ENCODE peak calls at places on chromosomes 4 and X, in six cellular contexts. K is NCI-H526 treated with DMSO at 0.1 percent for 48 hours; S is SW480; T is NCI-H510A treated with DMSO at 0.1 percent for 48 hours; U is HCT116; X is naive thymus-derived CD8-positive, alpha-beta T cell. V is an unnamed sample.

GRCh38 chr4:101787917-101788316 is 2.6 kb upstream of the BANK1 start:
- DNase-seq in K (no peak), S (no peak), T (no peak), U (no peak), X (no peak), V (no peak)

GRCh38 chr4:163959932-163960331 is 465.4 kb downstream of the TMA16 start:
- DNase-seq in K (no peak), S (no peak), T (no peak), U (no peak), X (no peak), V (no peak)

GRCh38 chrX:23779025-23779424 is 3.9 kb upstream of the SAT1 start:
- DNase-seq in K (no peak), S (no peak), T (no peak), U (no peak), X (no peak), V (no peak)

GRCh38 chr4:132865922-132866321 is 283.2 kb upstream of the PCDH10 start:
- DNase-seq in K (no peak), S (no peak), T (no peak), U (no peak), X (no peak), V (no peak)

GRCh38 chrX:15672886-15673285 is 8.3 kb upstream of the CLTRN start:
- DNase-seq in K (no peak), S (no peak), T (no peak), U (no peak), X (no peak), V (no peak)

GRCh38 chrX:131985526-131986049 is 37.5 kb upstream of the STK26 start:
- DNase-seq in K (no peak), S (no peak), T (no peak), U (no peak), X (no peak), V (no peak)

GRCh38 chr4:167616471-167616870 is 382.2 kb upstream of the SPOCK3 start:
- DNase-seq in K (no peak), S (no peak), T (no peak), U (no peak), X (no peak), V (no peak)

GRCh38 chr4:142812091-142812490 is 34.0 kb downstream of the INPP4B start:
- DNase-seq in K (no peak), S (no peak), T (no peak), U (no peak), X (no peak), V (no peak)

GRCh38 chrX:47247206-47247998 is 14.6 kb downstream of the USP11 start:
- DNase-seq in K (no peak), S (no peak), T (no peak), U (no peak), X (no peak), V (no peak)

GRCh38 chr4:168917150-168917779 is 92.8 kb downstream of the CBR4 start:
- DNase-seq in K (no peak), S (peak), T (peak), U (peak), X (no peak), V (peak)

GRCh38 chr4:68109891-68110290 is 19.8 kb downstream of the TMPRSS11F start:
- DNase-seq in K (no peak), S (no peak), T (no peak), U (no peak), X (no peak), V (no peak)

GRCh38 chr4:988726-989721 is 2.2 kb downstream of the IDUA start:
- DNase-seq in K (no peak), S (no peak), T (no peak), U (no peak), X (no peak), V (no peak)

GRCh38 chrX:45621356-45622041 is 420.8 kb upstream of the DIPK2B start:
- DNase-seq in K (no peak), S (no peak), T (no peak), U (no peak), X (no peak), V (no peak)

GRCh38 chrX:111649641-111650040 is 31.3 kb upstream of the ALG13 start:
- DNase-seq in K (no peak), S (no peak), T (no peak), U (no peak), X (no peak), V (no peak)

GRCh38 chrX:43375146-43375545 is 281.0 kb upstream of the MAOA start:
- DNase-seq in K (no peak), S (no peak), T (no peak), U (no peak), X (no peak), V (no peak)

GRCh38 chr4:13047591-13047990 is 436.5 kb downstream of the RAB28 start:
- DNase-seq in K (no peak), S (no peak), T (no peak), U (no peak), X (no peak), V (no peak)

GRCh38 chr4:95027906-95028618 is 270.3 kb downstream of the BMPR1B start:
- DNase-seq in K (no peak), S (no peak), T (peak), U (no peak), X (no peak), V (no peak)

GRCh38 chrX:11420851-11421250 is 127.6 kb downstream of the AMELX start:
- DNase-seq in K (no peak), S (no peak), T (no peak), U (no peak), X (no peak), V (no peak)

GRCh38 chr4:8468746-8469535 is 28.4 kb downstream of the TRMT44 start:
- DNase-seq in K (no peak), S (peak), T (peak), U (peak), X (peak), V (peak)

GRCh38 chrX:152632445-152633097 is 5.1 kb upstream of the GABRQ start:
- DNase-seq in K (peak), S (peak), T (peak), U (peak), X (no peak), V (peak)

GRCh38 chr4:4415806-4416805 is 29.2 kb downstream of the NSG1 start:
- DNase-seq in K (no peak), S (no peak), T (no peak), U (no peak), X (no peak), V (no peak)

GRCh38 chr4:110033994-110034393 is 121.3 kb downstream of the EGF start:
- DNase-seq in K (no peak), S (no peak), T (no peak), U (no peak), X (no peak), V (no peak)

GRCh38 chr4:186622788-186623464 is 67.6 kb upstream of the MTNR1A start:
- DNase-seq in K (no peak), S (no peak), T (no peak), U (no peak), X (no peak), V (no peak)

GRCh38 chr4:76614589-76614988 is 179.6 kb downstream of the SHROOM3 start:
- DNase-seq in K (no peak), S (no peak), T (no peak), U (no peak), X (no peak), V (no peak)

GRCh38 chrX:15781964-15782711 is 8.1 kb upstream of the ZRSR2 start:
- DNase-seq in K (no peak), S (no peak), T (no peak), U (no peak), X (no peak), V (no peak)

GRCh38 chr4:26015133-26015651 is 101.2 kb downstream of the SMIM20 start:
- DNase-seq in K (no peak), S (no peak), T (no peak), U (no peak), X (no peak), V (no peak)

GRCh38 chr4:9765091-9765490 is 16.3 kb upstream of the DRD5 start:
- DNase-seq in K (no peak), S (no peak), T (no peak), U (peak), X (no peak), V (peak)

GRCh38 chr4:185128272-185129119 is 14.6 kb upstream of the SLC25A4 start:
- DNase-seq in K (peak), S (peak), T (peak), U (no peak), X (peak), V (peak)

GRCh38 chr4:41525129-41525528 is 12.8 kb upstream of the LIMCH1 start:
- DNase-seq in K (no peak), S (peak), T (no peak), U (peak), X (no peak), V (peak)